ENCODE peak calls at places on chromosomes 11 and 22, in ten cellular contexts. Y is PC-3, A is sigmoid colon, S is coronary artery, R is body of pancreas, K is endodermal cell, Q is right lobe of liver, G is ovary, L is heart right ventricle, O is mammary epithelial cell. T is an unnamed sample.

GRCh38 chr11:10490398-10491232 is 35.6 kb downstream of the AMPD3 start:
- DNase-seq in Y (peak), A (peak), S (peak), R (peak), K (peak), Q (peak), G (peak), L (peak), O (peak), T (peak)

GRCh38 chr11:96341237-96342130 is 1.5 kb downstream of the MAML2 start:
- DNase-seq in Y (peak), A (peak), S (peak), R (peak), K (peak), Q (peak), G (peak), L (peak), O (peak), T (peak)

GRCh38 chr11:133922078-133922870 is 34.5 kb downstream of the IGSF9B start:
- DNase-seq in Y (no peak), A (no peak), S (no peak), R (no peak), K (no peak), Q (no peak), G (no peak), L (no peak), O (no peak), T (no peak)

GRCh38 chr22:45246060-45246985 is 5.6 kb upstream of the KIAA0930 start:
- DNase-seq in Y (peak), A (peak), S (no peak), R (peak), K (peak), Q (peak), G (no peak), L (no peak), O (peak), T (peak)

GRCh38 chr11:11966826-11967668 is 41.4 kb downstream of the DKK3 start:
- DNase-seq in Y (peak), A (peak), S (peak), R (peak), K (peak), Q (peak), G (peak), L (peak), O (no peak), T (peak)

GRCh38 chr11:3132271-3132781 is 32.8 kb downstream of the OSBPL5 start:
- DNase-seq in Y (no peak), A (peak), S (no peak), R (no peak), K (peak), Q (peak), G (no peak), L (no peak), O (no peak), T (no peak)

GRCh38 chr11:75400110-75400865 is 970 bp downstream of the RPS3 start:
- DNase-seq in Y (peak), A (no peak), S (no peak), R (no peak), K (peak), Q (no peak), G (no peak), L (no peak), O (peak), T (no peak)

GRCh38 chr22:20436309-20437252 is 1.0 kb downstream of the SCARF2 start:
- DNase-seq in Y (no peak), A (peak), S (no peak), R (no peak), K (peak), Q (no peak), G (peak), L (no peak), O (no peak), T (no peak)

GRCh38 chr22:46974077-46974476 is 211.6 kb downstream of the TBC1D22A start:
- DNase-seq in Y (no peak), A (peak), S (peak), R (no peak), K (peak), Q (no peak), G (no peak), L (no peak), O (no peak), T (no peak)
- H3K27ac ChIP-seq in Y (no peak), A (no peak), S (no peak), R (no peak), K (no peak), Q (no peak), G (no peak), L (no peak), O (no peak), T (no peak)

DNA sequence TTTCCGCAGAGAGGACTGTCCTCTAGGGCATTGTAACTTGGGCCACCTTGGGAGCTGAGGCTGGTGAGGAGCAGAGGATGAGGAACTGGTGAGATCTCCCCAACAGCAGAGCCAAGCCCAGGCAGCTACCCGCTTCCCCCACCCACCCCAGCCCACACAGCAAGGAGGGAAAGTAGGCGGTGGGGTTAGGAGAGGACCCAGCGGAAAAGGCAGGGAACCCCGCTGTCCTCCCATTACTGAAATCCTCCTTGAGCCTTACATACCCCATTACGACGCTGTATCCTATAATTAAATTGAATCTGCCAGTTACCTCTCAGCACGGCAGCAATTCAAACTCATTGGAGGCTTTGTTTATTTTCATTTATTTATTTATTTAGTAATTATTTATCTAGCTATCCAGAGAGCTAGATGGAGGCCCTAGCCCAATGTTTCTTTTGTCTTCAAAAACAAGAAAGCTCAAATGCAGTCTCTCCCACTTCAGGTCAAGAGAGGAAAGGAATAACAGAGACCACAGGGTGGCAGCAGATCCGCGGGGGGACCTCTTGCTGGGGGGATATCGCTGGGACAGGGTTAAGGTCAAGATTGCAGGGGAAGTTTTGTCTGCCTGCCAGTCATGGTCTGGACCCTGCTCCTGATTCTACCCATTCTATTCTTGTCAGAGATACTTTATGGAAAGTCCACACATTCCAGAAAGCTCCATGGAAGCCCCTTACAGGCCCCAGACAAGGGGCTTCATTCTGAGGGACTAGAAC is 218.0 kb downstream of the ST3GAL4 start:
- DNase-seq in Y (no peak), A (no peak), S (no peak), R (no peak), K (peak), Q (no peak), G (no peak), L (no peak), O (no peak), T (no peak)
- TF ChIP-seq CTCF in Y (peak), A (no peak), S (no peak), R (no peak), K (peak), Q (no peak), G (no peak), L (no peak), O (no peak), T (no peak)

GRCh38 chr11:113193077-113193476 is 121.3 kb upstream of the TTC12 start:
- DNase-seq in Y (no peak), A (no peak), S (no peak), R (no peak), K (no peak), Q (no peak), G (no peak), L (no peak), O (no peak), T (no peak)
- H3K27ac ChIP-seq in Y (no peak), A (no peak), S (no peak), R (no peak), K (no peak), Q (no peak), G (no peak), L (no peak), O (no peak), T (no peak)

GRCh38 chr11:59201376-59201775 is 11.4 kb downstream of the MPEG1 start:
- DNase-seq in Y (peak), A (no peak), S (no peak), R (no peak), K (peak), Q (no peak), G (no peak), L (no peak), O (no peak), T (peak)
- TF ChIP-seq CTCF in Y (peak), A (no peak), S (no peak), R (peak), K (peak), Q (peak), G (peak), L (no peak), O (peak), T (peak)

DNA sequence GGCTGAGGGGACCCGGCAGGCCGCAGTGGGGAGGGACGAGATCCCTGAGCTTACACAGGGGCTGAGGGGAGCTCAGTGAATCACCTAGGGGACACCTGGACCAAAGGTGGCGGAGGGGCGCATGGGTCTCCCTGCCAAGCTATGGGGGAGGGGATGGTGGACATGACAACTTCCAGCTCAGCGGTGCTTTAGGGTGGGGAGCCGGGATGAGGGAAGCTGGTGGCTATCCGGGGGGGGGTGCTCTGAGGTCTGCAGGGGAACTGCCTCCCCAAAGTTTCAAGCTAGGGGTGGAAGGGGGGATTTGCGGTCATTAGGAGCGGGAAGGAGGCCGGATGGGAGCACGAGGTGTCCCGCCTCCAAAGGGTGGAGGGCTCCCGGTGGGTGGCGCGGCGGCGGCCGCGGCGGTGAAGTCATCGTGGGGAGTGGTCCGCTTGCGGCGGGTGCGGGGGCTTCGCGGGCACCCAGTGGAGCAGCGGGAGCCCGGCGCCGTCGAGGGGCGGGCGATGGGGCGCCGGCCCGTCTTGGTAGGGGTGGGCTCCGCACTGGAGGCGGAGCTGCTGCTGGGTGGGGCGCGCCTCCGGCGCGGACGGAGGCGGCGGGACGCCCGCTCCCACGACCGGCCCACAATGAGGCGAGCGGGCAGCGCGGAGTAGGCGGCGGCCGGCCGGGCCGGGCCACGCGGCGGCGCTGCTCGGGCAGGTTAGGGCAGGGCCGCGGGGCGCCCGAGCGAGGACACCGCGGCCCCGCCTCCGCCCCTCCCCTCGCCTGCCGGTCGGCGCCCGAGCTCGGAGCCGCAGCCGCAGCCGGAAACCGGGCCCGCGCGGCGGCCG is at the start of gene MICALL1:
- DNase-seq in Y (peak), A (peak), S (no peak), R (peak), K (peak), Q (peak), G (peak), L (peak), O (peak), T (peak)
- H3K27ac ChIP-seq in Y (peak), A (peak), S (peak), R (peak), K (peak), Q (peak), G (peak), L (peak), O (peak), T (peak)

T was measured in RWPE1.